ENCODE peak calls at places on chromosome X, in four cellular contexts. W, T, X and P are unnamed samples. For H3K4me1, the result is how much of the 10 kb centered on the place peaks cover.

GRCh38 chrX:93422693-93423092 is 250.7 kb downstream of the NAP1L3 start:
- DNase-seq in W (no peak), T (peak), X (peak), P (no peak)

GRCh38 chrX:43655961-43656494 is at the start of gene MAOA:
- DNase-seq in W (peak), X (peak), T (no peak), P (no peak)

GRCh38 chrX:57651169-57651919 is 28.7 kb downstream of the NLRP2B start:
- DNase-seq in X (no peak), W (no peak), T (no peak), P (no peak)

GRCh38 chrX:53266175-53266574 is 15.2 kb downstream of the IQSEC2 start:
- DNase-seq in X (no peak), T (no peak), W (no peak), P (no peak)

GRCh38 chrX:10189317-10190268 is 32.8 kb downstream of the CLCN4 start:
- DNase-seq in W (peak), T (peak), X (peak), P (peak)

GRCh38 chrX:71184803-71185495 is 38.1 kb upstream of the GJB1 start:
- DNase-seq in X (no peak), W (no peak), T (no peak), P (no peak)

GRCh38 chrX:104351173-104351769 is 96.5 kb upstream of the ESX1 start:
- DNase-seq in X (no peak), W (no peak), T (no peak), P (no peak)

GRCh38 chrX:7110821-7111276 is 36.7 kb upstream of the STS start:
- DNase-seq in X (no peak), T (peak), W (no peak), P (no peak)

GRCh38 chrX:11557120-11557519 is 108.6 kb downstream of the ARHGAP6 start:
- DNase-seq in W (no peak), T (no peak), X (no peak), P (no peak)

GRCh38 chrX:110759785-110760184 is 35.8 kb downstream of the CHRDL1 start:
- DNase-seq in T (no peak), X (no peak), W (no peak), P (no peak)

DNA sequence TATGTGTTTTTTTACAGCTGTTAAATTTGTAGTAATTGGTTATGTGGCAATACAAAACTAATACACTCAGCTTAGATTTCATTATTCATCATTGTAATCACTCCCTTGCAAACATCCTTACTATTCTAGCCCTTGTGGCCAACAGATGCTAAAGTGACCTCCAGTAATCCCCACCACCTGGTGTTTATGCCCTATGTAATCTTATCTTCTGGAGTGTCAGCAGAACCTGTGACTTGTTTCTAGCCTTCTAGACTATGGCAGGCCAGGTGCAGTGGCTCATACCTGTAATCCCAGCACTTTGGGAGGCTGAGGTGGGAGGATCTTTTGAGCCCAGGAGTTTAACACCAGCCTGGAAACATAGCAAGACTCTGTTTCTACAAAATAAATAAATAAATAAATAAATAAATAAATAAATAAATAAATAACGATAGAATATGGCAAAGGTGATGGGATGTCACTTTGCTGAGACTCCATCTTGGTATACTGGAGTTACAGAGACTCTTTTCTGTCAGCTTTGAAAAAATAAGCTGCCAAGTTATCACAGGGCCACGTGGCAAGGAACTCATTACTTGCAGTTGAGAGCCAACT is 12.3 kb upstream of the TSR2 start:
- DNase-seq in T (no peak), X (no peak), W (no peak), P (no peak)
- H3K4me1 ChIP-seq in T (under half), X (under half), W (under half), P (under half)

GRCh38 chrX:23511783-23512182 is 155.5 kb upstream of the PRDX4 start:
- DNase-seq in W (no peak), T (no peak), X (peak), P (no peak)
- H3K4me1 ChIP-seq in W (under half), T (under half), X (under half), P (under half)

GRCh38 chrX:129744881-129745321 is 6.1 kb downstream of the XPNPEP2 start:
- DNase-seq in W (no peak), T (no peak), X (no peak), P (no peak)

GRCh38 chrX:129749069-129749468 is 10.3 kb downstream of the XPNPEP2 start:
- DNase-seq in X (no peak), T (no peak), W (no peak), P (no peak)

GRCh38 chrX:129748265-129748664 is 9.5 kb downstream of the XPNPEP2 start:
- DNase-seq in X (no peak), T (no peak), W (no peak), P (no peak)

GRCh38 chrX:129750971-129751370 is 12.2 kb downstream of the XPNPEP2 start:
- DNase-seq in X (no peak), W (no peak), T (no peak), P (no peak)

DNA sequence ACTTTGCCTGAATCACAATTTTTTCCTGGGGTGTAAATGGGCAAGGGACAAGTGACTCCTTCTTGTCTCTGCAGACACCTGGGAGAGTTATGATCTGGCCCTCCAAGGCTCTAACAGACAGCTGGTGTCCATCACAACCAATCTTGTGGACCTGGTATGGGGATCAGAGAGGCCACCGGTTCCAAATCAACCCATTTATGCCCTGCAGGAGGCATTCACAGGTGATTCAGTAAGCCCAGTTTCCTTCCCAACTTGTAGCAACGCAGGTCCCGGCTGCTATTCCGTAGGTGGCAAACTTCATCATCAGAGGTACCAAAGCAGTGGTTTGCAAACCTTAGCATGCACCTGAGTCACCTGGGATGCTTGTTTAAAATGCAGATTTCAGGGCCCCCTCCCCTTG is 8.8 kb downstream of the XPNPEP2 start:
- DNase-seq in W (no peak), X (no peak), T (no peak), P (no peak)
- H3K4me1 ChIP-seq in W (under half), X (under half), T (under half), P (under half)

DNA sequence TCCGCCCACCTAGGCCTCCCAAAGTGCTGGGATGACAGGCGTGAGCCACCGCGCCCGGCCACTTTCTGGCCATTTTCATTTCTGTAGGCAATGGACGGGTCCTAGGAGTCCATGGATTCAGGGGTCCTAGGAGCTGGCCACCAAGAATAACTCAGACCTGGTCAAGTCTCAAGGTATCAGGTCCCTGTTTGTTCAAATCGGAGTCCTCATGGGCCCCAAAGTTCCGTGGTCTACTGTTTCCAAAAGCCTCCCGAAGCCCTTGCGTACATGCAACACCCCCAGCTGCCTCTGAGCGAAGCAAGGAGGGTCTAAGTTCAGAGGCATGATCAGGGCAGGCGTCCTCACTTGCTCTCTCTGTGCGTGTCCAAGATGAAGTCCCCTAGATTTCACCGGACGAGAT is 30.1 kb downstream of the P2RY8 start:
- DNase-seq in W (no peak), T (peak), X (no peak), P (no peak)
- H3K4me1 ChIP-seq in W (under half), T (half or more), X (under half), P (under half)

GRCh38 chrX:13080128-13080795 is 35.8 kb upstream of the FAM9C start:
- DNase-seq in X (no peak), W (no peak), T (no peak), P (no peak)
- H3K4me1 ChIP-seq in X (under half), W (under half), T (under half), P (half or more)

GRCh38 chrX:13194291-13195103 is 125.4 kb downstream of the ATXN3L start:
- DNase-seq in X (no peak), T (no peak), W (no peak), P (no peak)

GRCh38 chrX:13197961-13198761 is 121.7 kb downstream of the ATXN3L start:
- DNase-seq in T (no peak), W (no peak), X (peak), P (no peak)

GRCh38 chrX:13200398-13200797 is 119.5 kb downstream of the ATXN3L start:
- DNase-seq in W (no peak), T (no peak), X (no peak), P (no peak)

GRCh38 chrX:13198762-13199064 is 121.1 kb downstream of the ATXN3L start:
- DNase-seq in T (no peak), X (no peak), W (no peak), P (no peak)

GRCh38 chrX:13196778-13197177 is 123.1 kb downstream of the ATXN3L start:
- DNase-seq in T (no peak), W (no peak), X (no peak), P (no peak)
- H3K4me1 ChIP-seq in T (under half), W (under half), X (under half), P (under half)

DNA sequence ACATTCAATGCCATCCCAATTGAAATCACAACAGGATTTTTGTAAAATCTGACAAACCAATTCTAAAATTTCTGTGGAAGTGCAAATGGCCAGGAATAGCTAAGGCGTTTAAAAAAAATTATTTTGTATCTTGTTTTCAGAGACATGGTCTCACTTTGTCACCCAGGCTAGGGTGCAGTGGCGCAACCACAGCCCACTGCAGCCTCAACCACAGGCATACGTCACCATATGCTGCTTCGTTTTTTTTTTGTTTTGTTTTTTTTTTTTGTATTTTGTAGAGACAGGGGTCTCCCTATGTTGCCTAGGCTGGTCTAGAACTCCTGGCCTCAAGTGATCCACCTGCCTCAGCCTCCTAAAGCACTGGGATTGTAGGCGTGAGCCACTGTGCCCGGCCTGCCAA is 24.5 kb downstream of the ZNF41 start:
- DNase-seq in X (no peak), T (no peak), W (no peak), P (no peak)
- H3K4me1 ChIP-seq in X (under half), T (under half), W (under half), P (under half)

GRCh38 chrX:153879741-153880439 is 6.1 kb downstream of the L1CAM start:
- DNase-seq in T (no peak), X (no peak), W (no peak), P (no peak)
- H3K4me1 ChIP-seq in T (under half), X (under half), W (under half), P (under half)

GRCh38 chrX:108177321-108177990 is 85.9 kb downstream of the ATG4A start:
- DNase-seq in W (no peak), T (no peak), X (no peak), P (no peak)
- H3K4me1 ChIP-seq in W (under half), T (under half), X (under half), P (under half)